ENCODE peak calls at places on chromosome 7, in four cellular contexts. One of them, this sample, is unnamed.

GRCh38 chr7:32223721-32224120 is 153.5 kb upstream of the PDE1C start:
- DNase-seq in fibroblast of the aortic adventitia: no peak
- DNase-seq in lower lobe of right lung: no peak
- DNase-seq in Peyer's patch: no peak
- DNase-seq in this sample: no peak

GRCh38 chr7:47610506-47611044 is 28.7 kb upstream of the TNS3 start:
- DNase-seq in fibroblast of the aortic adventitia: peak
- DNase-seq in Peyer's patch: no peak
- DNase-seq in lower lobe of right lung: no peak
- DNase-seq in this sample: no peak

GRCh38 chr7:66426332-66426731 is 202.3 kb upstream of the KCTD7 start:
- DNase-seq in Peyer's patch: no peak
- DNase-seq in lower lobe of right lung: no peak
- DNase-seq in fibroblast of the aortic adventitia: no peak
- DNase-seq in this sample: no peak

GRCh38 chr7:116447980-116448839 is 51.3 kb upstream of the CAV2 start:
- DNase-seq in lower lobe of right lung: no peak
- DNase-seq in Peyer's patch: no peak
- DNase-seq in fibroblast of the aortic adventitia: no peak
- DNase-seq in this sample: no peak

GRCh38 chr7:44264221-44264956 is 61.0 kb downstream of the CAMK2B start:
- DNase-seq in Peyer's patch: no peak
- DNase-seq in lower lobe of right lung: no peak
- DNase-seq in fibroblast of the aortic adventitia: no peak
- DNase-seq in this sample: no peak

GRCh38 chr7:37234334-37234733 is 214.3 kb downstream of the ELMO1 start:
- DNase-seq in Peyer's patch: no peak
- DNase-seq in lower lobe of right lung: no peak
- DNase-seq in fibroblast of the aortic adventitia: no peak
- DNase-seq in this sample: no peak

GRCh38 chr7:33745934-33746333 is 159.4 kb upstream of the BMPER start:
- DNase-seq in fibroblast of the aortic adventitia: peak
- DNase-seq in Peyer's patch: no peak
- DNase-seq in lower lobe of right lung: no peak
- DNase-seq in this sample: no peak

GRCh38 chr7:121083138-121083789 is 94.8 kb downstream of the CPED1 start:
- DNase-seq in lower lobe of right lung: no peak
- DNase-seq in Peyer's patch: no peak
- DNase-seq in fibroblast of the aortic adventitia: peak
- DNase-seq in this sample: no peak

GRCh38 chr7:27314111-27314510 is 71.5 kb downstream of the EVX1 start:
- DNase-seq in lower lobe of right lung: no peak
- DNase-seq in Peyer's patch: no peak
- DNase-seq in fibroblast of the aortic adventitia: no peak
- DNase-seq in this sample: no peak

GRCh38 chr7:70317356-70317755 is 719.1 kb downstream of the AUTS2 start:
- DNase-seq in fibroblast of the aortic adventitia: peak
- DNase-seq in lower lobe of right lung: no peak
- DNase-seq in Peyer's patch: no peak
- DNase-seq in this sample: no peak

GRCh38 chr7:31327071-31327470 is 13.5 kb downstream of the NEUROD6 start:
- DNase-seq in lower lobe of right lung: no peak
- DNase-seq in fibroblast of the aortic adventitia: peak
- DNase-seq in Peyer's patch: no peak
- DNase-seq in this sample: no peak

GRCh38 chr7:33043875-33044718 is 18.5 kb downstream of the NT5C3A start:
- DNase-seq in Peyer's patch: no peak
- DNase-seq in fibroblast of the aortic adventitia: no peak
- DNase-seq in lower lobe of right lung: no peak
- DNase-seq in this sample: no peak

GRCh38 chr7:13724631-13725566 is 264.6 kb downstream of the ETV1 start:
- DNase-seq in lower lobe of right lung: no peak
- DNase-seq in Peyer's patch: no peak
- DNase-seq in fibroblast of the aortic adventitia: no peak
- DNase-seq in this sample: no peak

GRCh38 chr7:33748793-33749192 is 156.5 kb upstream of the BMPER start:
- DNase-seq in Peyer's patch: no peak
- DNase-seq in lower lobe of right lung: no peak
- DNase-seq in fibroblast of the aortic adventitia: no peak
- DNase-seq in this sample: no peak

GRCh38 chr7:6306471-6306870 is 34.0 kb upstream of the CYTH3 start:
- DNase-seq in fibroblast of the aortic adventitia: peak
- DNase-seq in Peyer's patch: no peak
- DNase-seq in lower lobe of right lung: no peak
- DNase-seq in this sample: no peak

GRCh38 chr7:150755473-150756099 is 18.4 kb downstream of the GIMAP5 start:
- DNase-seq in lower lobe of right lung: no peak
- DNase-seq in fibroblast of the aortic adventitia: no peak
- DNase-seq in Peyer's patch: peak
- DNase-seq in this sample: no peak

GRCh38 chr7:31883761-31884164 is 186.4 kb downstream of the PDE1C start:
- DNase-seq in Peyer's patch: no peak
- DNase-seq in lower lobe of right lung: no peak
- DNase-seq in fibroblast of the aortic adventitia: peak
- DNase-seq in this sample: no peak

GRCh38 chr7:157701395-157701794 is 364.6 kb downstream of the DNAJB6 start:
- DNase-seq in lower lobe of right lung: peak
- DNase-seq in fibroblast of the aortic adventitia: no peak
- DNase-seq in Peyer's patch: no peak
- DNase-seq in this sample: no peak

GRCh38 chr7:142012825-142013506 is 17.3 kb downstream of the MGAM start:
- DNase-seq in Peyer's patch: no peak
- DNase-seq in fibroblast of the aortic adventitia: peak
- DNase-seq in lower lobe of right lung: no peak
- DNase-seq in this sample: no peak

GRCh38 chr7:149071641-149072437 is 18.7 kb downstream of the ZNF786 start:
- DNase-seq in fibroblast of the aortic adventitia: no peak
- DNase-seq in lower lobe of right lung: no peak
- DNase-seq in Peyer's patch: no peak
- DNase-seq in this sample: peak
- H3K4me3 ChIP-seq in fibroblast of the aortic adventitia: no peak
- H3K4me3 ChIP-seq in lower lobe of right lung: no peak
- H3K4me3 ChIP-seq in Peyer's patch: no peak
- H3K4me3 ChIP-seq in this sample: peak

DNA sequence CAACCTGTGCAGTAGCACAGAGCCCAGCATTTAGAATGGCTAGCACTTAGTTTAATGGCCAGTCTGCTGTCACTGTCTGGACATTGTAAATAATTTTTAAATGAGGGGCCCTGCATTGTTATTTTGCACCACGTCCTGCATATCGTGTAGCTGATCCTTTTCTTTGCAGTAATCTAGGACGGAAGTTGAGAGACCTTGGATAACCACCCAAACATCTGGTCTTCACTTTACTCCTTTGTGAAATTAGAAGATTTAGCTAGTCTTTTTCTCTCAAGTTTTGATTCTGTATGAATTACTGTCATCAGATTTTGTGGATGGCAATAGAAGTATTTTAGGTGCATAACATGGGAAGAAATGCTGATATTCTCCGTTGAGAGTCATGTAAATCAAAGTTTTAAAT is 1.9 kb downstream of the MIOS start:
- DNase-seq in Peyer's patch: no peak
- DNase-seq in lower lobe of right lung: no peak
- DNase-seq in fibroblast of the aortic adventitia: no peak
- DNase-seq in this sample: no peak
- H3K4me3 ChIP-seq in Peyer's patch: peak
- H3K4me3 ChIP-seq in lower lobe of right lung: peak
- H3K4me3 ChIP-seq in fibroblast of the aortic adventitia: peak
- H3K4me3 ChIP-seq in this sample: peak

GRCh38 chr7:41943098-41943577 is 240.2 kb upstream of the INHBA start:
- DNase-seq in fibroblast of the aortic adventitia: peak
- DNase-seq in lower lobe of right lung: peak
- DNase-seq in Peyer's patch: peak
- DNase-seq in this sample: peak
- H3K4me3 ChIP-seq in fibroblast of the aortic adventitia: peak
- H3K4me3 ChIP-seq in lower lobe of right lung: peak
- H3K4me3 ChIP-seq in Peyer's patch: peak
- H3K4me3 ChIP-seq in this sample: no peak

DNA sequence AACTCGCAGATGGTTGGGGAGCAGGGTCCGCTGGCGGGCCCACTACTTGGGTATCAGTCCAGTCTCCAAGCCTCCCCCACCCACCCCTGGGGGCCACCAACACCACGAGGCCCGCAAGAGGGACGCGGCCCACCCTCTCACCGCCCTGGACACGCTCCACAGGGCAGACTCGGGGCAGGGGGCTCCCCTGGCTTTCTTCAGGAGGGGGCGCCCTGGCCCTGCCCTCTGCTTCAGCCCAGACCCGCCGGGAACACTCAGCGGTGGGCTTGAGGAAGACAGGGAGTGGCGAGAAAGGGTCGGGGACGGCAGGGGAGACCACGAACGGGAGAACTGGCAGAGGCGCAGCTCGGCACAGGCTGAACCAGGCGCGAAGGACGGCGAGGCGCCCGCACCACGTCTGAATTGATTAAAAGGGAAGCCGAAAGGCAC is 1.6 kb downstream of the IGF2BP3 start:
- DNase-seq in Peyer's patch: no peak
- DNase-seq in fibroblast of the aortic adventitia: peak
- DNase-seq in lower lobe of right lung: no peak
- DNase-seq in this sample: no peak
- H3K4me3 ChIP-seq in Peyer's patch: peak
- H3K4me3 ChIP-seq in fibroblast of the aortic adventitia: peak
- H3K4me3 ChIP-seq in lower lobe of right lung: peak
- H3K4me3 ChIP-seq in this sample: no peak

DNA sequence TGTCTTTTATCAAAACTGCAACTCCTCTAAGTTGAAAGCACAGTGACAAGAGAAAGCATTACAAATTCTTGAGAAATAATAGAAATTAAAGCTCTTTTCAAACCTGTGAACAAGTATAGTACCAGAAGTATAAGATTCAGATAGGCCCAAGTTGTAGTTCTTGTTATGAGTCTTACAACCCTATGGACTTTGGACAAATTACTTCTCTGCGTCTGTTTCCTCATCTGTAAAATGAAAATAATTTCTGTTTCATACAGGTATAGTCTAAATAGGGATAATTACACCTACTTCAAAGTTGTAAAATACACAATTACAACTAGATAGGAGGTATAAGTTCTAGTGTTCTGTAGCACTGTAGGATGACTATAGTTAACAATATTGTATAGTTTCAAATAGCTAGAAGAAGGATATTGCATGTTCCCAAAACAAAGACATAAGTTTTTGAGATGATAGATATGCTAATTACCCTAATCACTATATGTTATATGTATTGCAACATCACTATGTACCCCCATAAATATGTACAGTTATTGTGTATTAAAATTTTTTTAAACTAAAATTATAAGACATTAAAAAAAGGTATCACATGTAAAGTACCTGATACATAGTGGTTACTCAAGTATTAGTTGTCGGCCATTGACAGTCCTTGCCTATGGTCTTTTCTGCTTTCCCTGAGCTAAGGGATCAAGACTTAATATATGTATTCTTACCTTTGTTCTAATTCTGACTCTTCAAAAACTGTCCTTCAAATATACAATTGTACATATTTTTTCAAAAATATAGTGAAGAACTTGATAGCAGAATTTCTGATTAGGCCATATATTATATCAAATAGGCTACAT is 1.8 kb upstream of the WASL start:
- DNase-seq in fibroblast of the aortic adventitia: no peak
- DNase-seq in Peyer's patch: no peak
- DNase-seq in lower lobe of right lung: no peak
- DNase-seq in this sample: no peak
- H3K4me3 ChIP-seq in fibroblast of the aortic adventitia: no peak
- H3K4me3 ChIP-seq in Peyer's patch: peak
- H3K4me3 ChIP-seq in lower lobe of right lung: peak
- H3K4me3 ChIP-seq in this sample: peak

DNA sequence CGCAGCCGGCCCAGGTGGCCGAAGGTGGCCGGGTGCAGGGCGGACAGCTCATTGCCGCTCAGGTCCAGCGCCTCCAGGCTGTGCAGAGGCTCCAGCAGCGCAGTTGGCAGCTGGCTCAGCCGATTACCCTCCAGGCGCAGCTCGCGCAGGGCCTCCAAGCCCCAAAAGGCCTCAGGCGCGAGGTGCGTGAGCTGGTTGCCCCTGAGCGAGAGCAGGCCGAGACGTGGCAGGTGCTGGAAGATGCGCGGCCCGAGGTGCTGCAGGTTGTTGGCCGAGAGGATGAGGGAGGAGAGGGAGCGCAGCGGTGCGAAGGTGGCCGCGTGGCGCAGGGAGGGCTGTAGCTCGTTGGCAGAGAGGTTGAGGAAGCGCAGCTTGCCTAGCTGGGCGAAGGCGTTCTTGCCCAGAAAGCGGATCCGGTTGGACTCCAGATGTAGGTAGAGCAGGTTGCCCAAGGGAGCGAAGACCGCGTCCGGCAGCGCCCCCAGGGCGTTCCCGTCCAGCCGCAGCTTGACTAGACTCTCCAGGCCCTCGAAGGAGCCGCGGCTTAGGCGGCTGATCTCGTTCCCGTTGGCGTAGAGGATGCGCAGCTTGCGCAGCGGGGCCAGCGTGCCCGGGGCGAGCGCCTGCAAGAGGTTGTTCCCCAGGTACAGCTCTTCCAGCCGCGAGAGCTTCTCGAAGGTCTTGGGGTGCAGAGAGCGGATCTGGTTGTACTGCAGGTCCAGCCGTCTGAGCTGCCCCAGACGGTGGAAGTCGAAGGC is 887 bp downstream of the TRIL start:
- DNase-seq in fibroblast of the aortic adventitia: no peak
- DNase-seq in Peyer's patch: no peak
- DNase-seq in lower lobe of right lung: peak
- DNase-seq in this sample: peak
- H3K4me3 ChIP-seq in fibroblast of the aortic adventitia: peak
- H3K4me3 ChIP-seq in Peyer's patch: peak
- H3K4me3 ChIP-seq in lower lobe of right lung: peak
- H3K4me3 ChIP-seq in this sample: peak